ENCODE peak calls at places on chromosome 13, in seven cellular contexts. N, F, Z, Y, M, V and S are unnamed samples.

GRCh38 chr13:97241761-97242160 is 19.6 kb downstream of the MBNL2 start:
- DNase-seq in V (no peak), Y (no peak), Z (no peak), M (no peak), N (no peak), F (peak; percentile 41), S (no peak)

GRCh38 chr13:52067237-52067636 is 42.7 kb downstream of the UTP14C start:
- DNase-seq in V (no peak), N (no peak), Z (no peak), Y (no peak), F (no peak), M (no peak), S (no peak)

GRCh38 chr13:48155850-48156249 is 60.9 kb upstream of the MED4 start:
- DNase-seq in N (peak; percentile 52), F (no peak), Y (no peak), Z (no peak), M (no peak), V (peak; percentile 79), S (no peak)

GRCh38 chr13:93473441-93474270 is 247.0 kb downstream of the GPC6 start:
- DNase-seq in Z (no peak), V (no peak), Y (no peak), N (no peak), F (no peak), M (no peak), S (no peak)

GRCh38 chr13:20336761-20337160 is 104.6 kb upstream of the GJB6 start:
- DNase-seq in Z (no peak), Y (no peak), V (no peak), F (no peak), N (no peak), M (no peak), S (no peak)

GRCh38 chr13:99656092-99656745 is 154.9 kb downstream of the TM9SF2 start:
- DNase-seq in Z (peak; percentile 72), F (peak; percentile 81), Y (peak; percentile 81), M (peak; percentile 43), N (peak; percentile 89), V (peak; percentile 72), S (peak; percentile 73)

GRCh38 chr13:101946411-101946810 is 455.4 kb downstream of the FGF14 start:
- DNase-seq in N (no peak), M (no peak), Z (no peak), Y (no peak), V (no peak), F (no peak), S (no peak)

GRCh38 chr13:31903072-31903815 is 128.3 kb upstream of the FRY start:
- DNase-seq in N (no peak), M (no peak), Z (no peak), Y (no peak), F (no peak), V (no peak), S (no peak)

GRCh38 chr13:102440259-102440936 is 38.5 kb upstream of the FGF14 start:
- DNase-seq in F (no peak), N (no peak), Z (no peak), M (no peak), Y (no peak), V (peak; percentile 29), S (no peak)

GRCh38 chr13:98567140-98567539 is 9.8 kb downstream of the STK24 start:
- DNase-seq in Z (no peak), Y (no peak), M (no peak), V (no peak), N (no peak), F (no peak), S (no peak)

GRCh38 chr13:99086149-99086868 is 108.4 kb upstream of the DOCK9 start:
- DNase-seq in V (peak; percentile 64), M (no peak), Z (peak; percentile 58), N (peak; percentile 73), F (peak; percentile 32), Y (peak; percentile 58), S (peak; percentile 44)

GRCh38 chr13:28568286-28568685 is 73.4 kb upstream of the FLT1 start:
- DNase-seq in M (no peak), Z (no peak), N (no peak), F (peak; percentile 71), V (no peak), Y (peak; percentile 8), S (peak; percentile 82)

GRCh38 chr13:40146063-40146462 is 490.6 kb downstream of the COG6 start:
- DNase-seq in Z (no peak), Y (no peak), M (no peak), F (no peak), N (no peak), V (no peak), S (no peak)

GRCh38 chr13:74768521-74769090 is 634.4 kb upstream of the KLF12 start:
- DNase-seq in F (no peak), Z (no peak), Y (no peak), N (no peak), V (no peak), M (no peak), S (no peak)

GRCh38 chr13:30905932-30906383 is at the start of gene MEDAG:
- DNase-seq in V (no peak), N (no peak), M (peak; percentile 24), Z (no peak), Y (no peak), F (peak; percentile 81), S (no peak)

GRCh38 chr13:109654341-109655205 is 131.8 kb downstream of the IRS2 start:
- DNase-seq in M (no peak), Z (no peak), Y (no peak), N (no peak), V (no peak), F (no peak), S (peak; percentile 27)